ENCODE peak calls at places on chromosomes 2 and 18, in four cellular contexts. W is HepG2, T is H1, Q is GM12878. O is an unnamed sample. For H3K4me1, the result is how much of the 10 kb centered on the place peaks cover.

GRCh38 chr18:3529597-3529996 is 79.6 kb downstream of the TGIF1 start:
- DNase-seq in T (no peak), W (no peak), Q (no peak), O (no peak)

GRCh38 chr2:180196419-180196977 is 189.4 kb upstream of the CWC22 start:
- DNase-seq in T (no peak), Q (no peak), W (no peak), O (no peak)

GRCh38 chr2:46434851-46435273 is 44.5 kb upstream of the TMEM247 start:
- DNase-seq in T (no peak), Q (no peak), W (peak), O (no peak)

GRCh38 chr2:96962567-96963203 is 23.7 kb downstream of the FAM178B start:
- DNase-seq in T (no peak), Q (no peak), W (no peak), O (no peak)

GRCh38 chr2:233088598-233089345 is 28.6 kb downstream of the INPP5D start:
- DNase-seq in T (no peak), Q (no peak), W (no peak), O (no peak)

GRCh38 chr18:58846325-58846724 is 18.4 kb upstream of the ZNF532 start:
- DNase-seq in W (no peak), T (no peak), Q (no peak), O (no peak)

GRCh38 chr2:173043466-173043865 is 32.2 kb upstream of the MAP3K20 start:
- DNase-seq in Q (no peak), W (no peak), T (no peak), O (no peak)

GRCh38 chr18:9860682-9861081 is 25.1 kb upstream of the TXNDC2 start:
- DNase-seq in W (no peak), T (no peak), Q (no peak), O (no peak)

GRCh38 chr2:31533036-31533435 is 47.7 kb downstream of the SRD5A2 start:
- DNase-seq in W (no peak), Q (no peak), T (no peak), O (no peak)

GRCh38 chr2:137228566-137228965 is 463.2 kb downstream of the THSD7B start:
- DNase-seq in Q (no peak), W (no peak), T (no peak), O (no peak)

GRCh38 chr2:217249490-217250451 is 389.9 kb upstream of the TNP1 start:
- DNase-seq in W (no peak), Q (no peak), T (no peak), O (no peak)

GRCh38 chr2:11703700-11704099 is 33.7 kb upstream of the NTSR2 start:
- DNase-seq in T (no peak), Q (no peak), W (no peak), O (no peak)

GRCh38 chr2:60423066-60423465 is 130.4 kb downstream of the BCL11A start:
- DNase-seq in W (no peak), T (no peak), Q (no peak), O (peak)

GRCh38 chr2:238083919-238084318 is 16.2 kb upstream of the ESPNL start:
- DNase-seq in Q (no peak), W (no peak), T (no peak), O (no peak)

GRCh38 chr18:28793911-28794310 is 617.0 kb upstream of the CDH2 start:
- DNase-seq in W (no peak), T (no peak), Q (no peak), O (peak)

GRCh38 chr2:73059106-73059505 is 12.4 kb downstream of the SFXN5 start:
- DNase-seq in W (no peak), T (no peak), Q (no peak), O (no peak)

GRCh38 chr18:78659748-78660147 is 319.9 kb upstream of the SALL3 start:
- DNase-seq in W (no peak), T (peak), Q (no peak), O (peak)

GRCh38 chr2:40257812-40258457 is 194.0 kb downstream of the SLC8A1 start:
- DNase-seq in Q (no peak), W (no peak), T (no peak), O (no peak)
- TF ChIP-seq TCF12 in Q (no peak), W (no peak), T (no peak), O (no peak)

DNA sequence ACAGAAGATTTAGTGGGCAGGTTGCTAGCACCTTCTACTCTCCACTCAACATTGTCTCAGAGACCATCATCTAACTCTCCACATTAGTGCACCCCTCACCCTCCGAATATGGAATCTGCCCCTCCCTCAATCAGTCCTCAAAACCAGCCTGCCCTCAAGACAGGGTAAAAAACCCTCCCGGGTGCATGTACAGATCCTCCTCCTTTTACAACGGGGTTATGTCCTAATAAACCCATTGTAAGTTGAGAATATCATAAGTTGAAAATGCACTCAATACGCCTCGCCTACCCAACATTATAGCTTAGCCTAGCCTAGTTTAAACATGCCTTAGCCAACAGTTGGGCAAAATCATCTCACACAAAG is 183.8 kb upstream of the ARL4C start:
- DNase-seq in W (no peak), Q (no peak), T (no peak), O (no peak)
- H3K4me1 ChIP-seq in W (half or more), Q (under half), T (under half), O (under half)

GRCh38 chr18:66687635-66688034 is 83.7 kb upstream of the CDH19 start:
- DNase-seq in W (no peak), Q (no peak), T (no peak), O (no peak)

DNA sequence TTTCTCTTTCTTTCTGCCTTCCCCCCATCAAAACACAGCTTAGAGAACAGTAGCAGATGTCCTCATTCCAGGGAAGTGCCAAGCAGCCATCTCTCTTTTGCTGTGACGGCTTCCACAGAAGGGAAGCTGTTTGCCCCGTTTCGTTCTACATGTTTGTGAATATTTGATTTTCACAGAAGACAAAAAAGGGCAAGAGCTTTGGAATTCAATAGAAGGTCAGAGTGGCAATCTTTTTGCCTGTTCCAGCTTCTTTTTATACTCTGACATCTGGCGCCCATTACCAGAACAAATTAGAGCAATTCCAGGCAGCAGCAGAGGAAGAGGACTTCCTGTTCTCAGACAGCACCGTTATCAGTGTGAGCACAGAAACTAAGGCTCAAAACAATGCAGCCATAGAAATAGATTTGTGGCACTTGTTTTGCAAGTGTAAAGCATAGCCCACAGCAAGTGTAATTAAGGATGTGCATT is 79.0 kb upstream of the CDH19 start:
- DNase-seq in W (no peak), Q (no peak), T (no peak), O (peak)
- TF ChIP-seq TCF12 in W (no peak), Q (no peak), T (no peak), O (peak)

DNA sequence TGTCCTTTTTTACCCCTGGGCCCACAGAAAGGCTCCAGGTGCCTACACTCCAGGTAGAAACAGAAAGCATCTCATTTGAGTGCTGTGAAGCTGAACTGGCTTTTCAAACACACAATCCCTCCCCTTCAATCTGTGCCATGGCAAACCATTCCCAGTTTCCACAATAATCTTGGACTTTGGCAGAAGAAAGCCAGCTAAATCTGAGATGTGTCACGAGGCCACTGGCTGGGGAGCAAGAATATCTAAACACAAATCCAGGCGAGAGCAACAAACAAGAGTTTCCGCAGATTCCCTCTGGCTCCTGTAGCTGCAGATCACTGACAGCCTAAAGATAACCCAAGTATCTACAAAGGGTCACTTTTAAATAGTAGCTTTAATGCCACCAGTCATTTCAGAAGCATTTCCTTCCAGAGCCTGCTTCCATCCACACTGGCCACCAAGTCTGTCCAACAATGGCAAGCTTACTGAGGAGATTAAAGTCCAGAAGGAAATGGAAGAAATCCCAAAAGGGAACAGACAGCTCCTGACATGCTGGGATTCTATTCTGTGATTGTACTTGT is 86.9 kb downstream of the ACVR1 start:
- DNase-seq in W (no peak), T (no peak), Q (no peak), O (no peak)
- H3K4me1 ChIP-seq in W (under half), T (under half), Q (under half), O (under half)

O was measured in SK-N-SH.